ENCODE peak calls at places on chromosomes 13 and 19, in seven cellular contexts. M is H9, H is A549, P is testis, Q is tibial nerve, S is MCF 10A, I is right lobe of liver. G is an unnamed sample.

GRCh38 chr19:10364644-10365043 is 15.7 kb downstream of the TYK2 start:
- DNase-seq in M (no peak), H (no peak), P (no peak), Q (no peak), S (no peak), I (peak; percentile 41), G (no peak)

GRCh38 chr13:73741742-73742141 is 392.5 kb downstream of the KLF12 start:
- DNase-seq in M (no peak), H (no peak), P (no peak), Q (no peak), S (no peak), I (no peak), G (no peak)

GRCh38 chr13:78121459-78122348 is 203.1 kb upstream of the EDNRB start:
- DNase-seq in M (no peak), H (peak; percentile 10), P (peak; percentile 56), Q (no peak), S (peak; percentile 69), I (no peak), G (peak; percentile 52)

GRCh38 chr13:106133025-106133424 is 402.4 kb downstream of the EFNB2 start:
- DNase-seq in M (no peak), H (no peak), P (no peak), Q (no peak), S (peak; percentile 68), I (no peak), G (no peak)

GRCh38 chr13:76693086-76693485 is 193.1 kb downstream of the KCTD12 start:
- DNase-seq in M (no peak), H (no peak), P (no peak), Q (no peak), S (no peak), I (no peak), G (no peak)

GRCh38 chr19:11457115-11457514 is 21.7 kb downstream of the PRKCSH start:
- DNase-seq in M (no peak), H (no peak), P (peak; percentile 59), Q (no peak), S (no peak), I (no peak), G (peak; percentile 60)

GRCh38 chr13:39209731-39210633 is 171.7 kb downstream of the NHLRC3 start:
- DNase-seq in M (no peak), H (no peak), P (peak; percentile 22), Q (no peak), S (no peak), I (no peak), G (no peak)

GRCh38 chr13:73215807-73216206 is 157.0 kb downstream of the KLF5 start:
- DNase-seq in M (no peak), H (no peak), P (no peak), Q (no peak), S (peak; percentile 72), I (no peak), G (no peak)

GRCh38 chr19:17340871-17341357 is 3.6 kb downstream of the GTPBP3 start:
- DNase-seq in M (peak; percentile 79), H (no peak), P (no peak), Q (no peak), S (no peak), I (peak; percentile 75), G (peak; percentile 83)

GRCh38 chr13:23348270-23349126 is 85.0 kb downstream of the SACS start:
- DNase-seq in M (no peak), H (no peak), P (no peak), Q (no peak), S (no peak), I (no peak), G (no peak)

GRCh38 chr19:39046037-39046821 is 13.9 kb upstream of the FBXO27 start:
- DNase-seq in M (no peak), H (no peak), P (peak; percentile 65), Q (no peak), S (peak; percentile 46), I (no peak), G (peak; percentile 64)

DNA sequence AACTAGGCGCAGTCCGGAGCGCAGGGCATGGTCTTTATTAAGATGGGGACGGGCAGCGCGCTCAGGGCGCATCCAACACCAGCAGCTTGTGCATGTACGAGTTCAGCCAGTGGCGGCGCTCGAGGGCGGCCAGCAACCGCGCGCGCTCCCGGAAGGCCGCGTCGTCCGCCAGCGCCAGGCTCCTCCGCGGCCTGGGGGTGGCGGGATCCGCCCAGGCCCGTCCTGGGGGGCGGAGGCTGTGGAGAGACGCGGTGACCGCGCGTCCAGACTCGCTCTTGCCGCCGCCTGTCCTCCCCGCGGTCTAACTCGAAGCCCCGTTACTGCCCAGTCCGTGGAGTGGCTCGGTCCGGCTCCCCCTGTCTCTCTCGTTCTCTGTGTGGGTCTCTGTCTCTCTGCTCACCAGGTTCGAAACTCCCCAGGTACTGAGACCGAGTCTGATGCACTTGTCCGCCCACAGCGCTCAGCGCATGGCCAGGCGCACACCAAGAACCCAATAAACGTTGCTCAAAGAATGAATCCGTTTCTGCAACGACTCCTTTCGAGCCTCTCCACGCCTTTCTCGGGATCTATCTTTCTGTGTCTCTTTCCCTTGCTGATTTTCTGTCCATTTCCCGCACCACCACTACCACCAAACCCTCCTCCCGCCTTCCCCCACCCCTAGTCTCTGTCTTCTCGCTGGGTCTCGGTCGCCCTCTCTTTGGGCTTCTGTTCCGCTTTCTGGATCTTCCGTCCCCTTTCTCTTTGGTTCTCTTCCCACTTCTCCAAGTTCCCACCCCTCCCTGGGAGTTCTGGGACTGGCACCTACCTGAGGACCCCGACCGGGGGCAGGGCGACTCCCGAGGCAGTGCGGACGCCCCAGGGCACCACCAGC is 599 bp downstream of the PTH2 start:
- DNase-seq in M (peak; percentile 88), H (peak; percentile 66), P (peak; percentile 62), Q (no peak), S (no peak), I (no peak), G (peak; percentile 93)
- TF ChIP-seq CTCF in M (peak; percentile 83), H (peak; percentile 61), P (no peak), Q (no peak), S (peak; percentile 13), I (peak; percentile 26), G (peak; percentile 79)

GRCh38 chr19:31110331-31110730 is 238.9 kb downstream of the TSHZ3 start:
- DNase-seq in M (peak; percentile 59), H (no peak), P (no peak), Q (no peak), S (peak; percentile 23), I (no peak), G (peak; percentile 75)
- TF ChIP-seq CTCF in M (peak; percentile 58), H (no peak), P (no peak), Q (no peak), S (no peak), I (no peak), G (peak; percentile 79)

GRCh38 chr19:32291876-32292275 is 53.5 kb upstream of the ZNF507 start:
- DNase-seq in M (no peak), H (no peak), P (no peak), Q (no peak), S (no peak), I (no peak), G (no peak)

GRCh38 chr19:32294871-32295438 is 50.5 kb upstream of the ZNF507 start:
- DNase-seq in M (no peak), H (no peak), P (no peak), Q (no peak), S (no peak), I (no peak), G (no peak)

GRCh38 chr19:32296694-32297093 is 48.7 kb upstream of the ZNF507 start:
- DNase-seq in M (no peak), H (no peak), P (no peak), Q (no peak), S (no peak), I (no peak), G (no peak)
- TF ChIP-seq CTCF in M (no peak), H (no peak), P (no peak), Q (no peak), S (no peak), I (no peak), G (no peak)

DNA sequence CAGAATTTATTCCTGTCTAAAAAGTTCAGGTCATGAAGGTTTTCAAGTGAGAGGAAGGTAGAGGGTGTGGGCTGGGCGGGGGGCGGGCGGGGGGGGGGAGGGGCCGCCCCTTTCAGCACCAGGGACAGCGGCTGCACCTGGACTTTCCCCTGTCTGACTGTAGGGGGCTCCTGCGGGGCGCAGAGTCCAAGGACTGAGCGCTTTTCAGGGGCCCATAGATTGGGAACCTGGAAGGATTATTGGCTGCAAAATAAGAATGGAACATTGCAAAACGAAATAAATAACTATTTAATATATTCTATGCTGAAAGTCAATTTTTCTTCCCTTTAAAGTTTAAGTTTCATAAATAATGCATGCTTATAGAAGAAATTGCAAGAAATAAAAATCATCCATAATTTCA is 8.9 kb upstream of the CYP4F3 start:
- DNase-seq in M (peak; percentile 40), H (peak; percentile 13), P (peak; percentile 43), Q (no peak), S (peak; percentile 44), I (peak; percentile 48), G (peak; percentile 83)
- TF ChIP-seq CTCF in M (peak; percentile 45), H (peak; percentile 44), P (no peak), Q (no peak), S (peak; percentile 63), I (peak; percentile 30), G (peak; percentile 55)

GRCh38 chr19:53365899-53366493 is 491 bp downstream of the ZNF525 start:
- DNase-seq in M (no peak), H (no peak), P (no peak), Q (no peak), S (peak; percentile 42), I (peak; percentile 25), G (no peak)

DNA sequence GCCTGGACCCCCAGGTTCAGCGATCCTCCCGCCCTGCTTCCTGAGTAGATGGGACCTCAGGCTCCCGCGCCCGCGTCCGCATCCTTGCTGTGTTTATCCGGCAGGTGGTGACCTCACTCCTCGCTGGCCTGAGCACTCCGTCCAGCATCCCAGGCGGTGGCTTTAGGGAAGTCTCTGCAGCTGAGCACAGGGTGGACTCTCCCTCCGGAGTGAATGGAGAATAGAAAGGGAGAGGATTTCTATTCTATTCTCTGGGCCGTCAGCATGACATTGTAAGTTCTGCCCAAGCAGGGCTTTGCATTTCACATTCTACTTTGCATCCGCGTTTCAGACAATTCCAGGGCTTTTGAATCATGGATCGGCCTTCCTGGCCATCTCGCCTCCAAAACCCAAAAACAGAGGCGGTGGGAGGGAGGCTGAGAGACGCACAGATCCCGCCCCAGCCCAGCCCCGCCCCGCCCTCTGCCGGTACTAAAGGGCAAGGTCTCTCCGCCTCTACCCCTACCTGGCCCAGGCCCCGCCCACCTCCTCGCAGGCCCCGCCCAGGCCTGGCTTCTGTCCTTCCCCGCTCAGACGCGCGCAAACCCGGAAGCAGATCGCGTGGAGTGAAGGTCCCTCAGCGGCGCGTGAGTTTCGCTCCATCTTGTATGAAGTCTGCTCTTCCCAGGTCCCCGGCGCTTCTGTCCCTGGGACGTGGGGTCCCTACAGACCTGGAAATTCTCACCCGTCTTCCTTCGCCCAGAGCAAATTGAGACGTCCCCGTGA is at the start of gene ZNF525:
- DNase-seq in M (peak; percentile 94), H (no peak), P (peak; percentile 94), Q (peak; percentile 74), S (peak; percentile 90), I (peak; percentile 90), G (peak; percentile 97)
- TF ChIP-seq CTCF in M (peak; percentile 42), H (no peak), P (no peak), Q (no peak), S (peak; percentile 35), I (no peak), G (peak; percentile 67)

G was measured in endodermal cell.